ENCODE peak calls at places on chromosomes 4 and X, in seven cellular contexts. B, U, P, O, R, D and W are unnamed samples.
A peak's percentile ranks its signal among the peaks of the same experiment; 100 is the strongest.

GRCh38 chr4:153497091-153497531 is 31.0 kb downstream of the TMEM131L start:
- DNase-seq in B (peak; percentile 64), U (peak; percentile 46), P (no peak), O (no peak), R (peak; percentile 42), D (no peak), W (no peak)

GRCh38 chrX:6226646-6227444 is 1.8 kb downstream of the NLGN4X start:
- DNase-seq in B (no peak), U (no peak), P (no peak), O (no peak), R (peak; percentile 18), D (peak; percentile 33), W (peak; percentile 48)

GRCh38 chr4:152033621-152034020 is 272.8 kb upstream of the GATB start:
- DNase-seq in B (no peak), U (peak; percentile 44), P (no peak), O (no peak), R (no peak), D (no peak), W (no peak)

GRCh38 chrX:133435544-133436124 is 20.3 kb upstream of the GPC4 start:
- DNase-seq in B (no peak), U (no peak), P (no peak), O (no peak), R (no peak), D (peak; percentile 19), W (peak; percentile 37)

GRCh38 chrX:139932901-139933796 is at the start of gene ATP11C:
- DNase-seq in B (peak; percentile 80), U (peak; percentile 87), P (peak; percentile 47), O (peak; percentile 75), R (peak; percentile 87), D (peak; percentile 78), W (peak; percentile 88)

GRCh38 chr4:7815562-7815961 is 124.1 kb downstream of the AFAP1 start:
- DNase-seq in B (no peak), U (peak; percentile 91), P (no peak), O (no peak), R (no peak), D (no peak), W (no peak)

GRCh38 chr4:76987153-76987562 is 37.6 kb downstream of the SEPTIN11 start:
- DNase-seq in B (no peak), U (peak; percentile 96), P (no peak), O (no peak), R (peak; percentile 46), D (peak; percentile 69), W (no peak)

GRCh38 chr4:186891859-186892486 is 168.3 kb upstream of the FAT1 start:
- DNase-seq in B (no peak), U (no peak), P (no peak), O (no peak), R (no peak), D (no peak), W (no peak)

GRCh38 chr4:40918330-40918729 is 168.6 kb downstream of the NSUN7 start:
- DNase-seq in B (peak; percentile 65), U (peak; percentile 88), P (no peak), O (no peak), R (peak; percentile 52), D (no peak), W (no peak)

GRCh38 chrX:13266641-13267420 is 53.0 kb downstream of the ATXN3L start:
- DNase-seq in B (peak; percentile 21), U (peak; percentile 46), P (no peak), O (no peak), R (no peak), D (peak; percentile 7), W (peak; percentile 93)

GRCh38 chrX:72314242-72314641 is 8.5 kb upstream of the CITED1 start:
- DNase-seq in B (no peak), U (no peak), P (no peak), O (no peak), R (no peak), D (no peak), W (no peak)

GRCh38 chr4:161247831-161248230 is 916.0 kb downstream of the FSTL5 start:
- DNase-seq in B (peak; percentile 35), U (no peak), P (no peak), O (no peak), R (no peak), D (no peak), W (no peak)

GRCh38 chr4:99759346-99759984 is 57.2 kb upstream of the DAPP1 start:
- DNase-seq in B (no peak), U (no peak), P (no peak), O (no peak), R (no peak), D (peak; percentile 5), W (no peak)

GRCh38 chr4:83010522-83011318 is at the start of gene LIN54:
- DNase-seq in B (peak; percentile 37), U (peak; percentile 87), P (peak; percentile 27), O (peak; percentile 78), R (peak; percentile 84), D (peak; percentile 73), W (peak; percentile 82)

GRCh38 chrX:18995216-18995615 is 11.3 kb upstream of the PHKA2 start:
- DNase-seq in B (peak; percentile 75), U (peak; percentile 72), P (no peak), O (no peak), R (no peak), D (no peak), W (no peak)

GRCh38 chr4:23999714-24000113 is 109.9 kb upstream of the PPARGC1A start:
- DNase-seq in B (peak; percentile 7), U (peak; percentile 23), P (no peak), O (no peak), R (no peak), D (no peak), W (no peak)

GRCh38 chr4:617644-618330 is 7.6 kb upstream of the PDE6B start:
- DNase-seq in B (peak; percentile 68), U (no peak), P (no peak), O (no peak), R (peak; percentile 45), D (peak; percentile 65), W (no peak)

GRCh38 chr4:154444958-154445357 is 46.6 kb downstream of the DCHS2 start:
- DNase-seq in B (no peak), U (no peak), P (no peak), O (no peak), R (no peak), D (no peak), W (no peak)

GRCh38 chrX:9670136-9670905 is 95.3 kb downstream of the GPR143 start:
- DNase-seq in B (no peak), U (peak; percentile 13), P (no peak), O (no peak), R (no peak), D (no peak), W (no peak)

GRCh38 chrX:68936608-68937007 is 107.8 kb downstream of the EFNB1 start:
- DNase-seq in B (peak; percentile 78), U (peak; percentile 92), P (no peak), O (no peak), R (peak; percentile 44), D (no peak), W (no peak)

GRCh38 chr4:150336676-150337412 is 245.1 kb upstream of the MAB21L2 start:
- DNase-seq in B (no peak), U (no peak), P (no peak), O (no peak), R (no peak), D (no peak), W (no peak)

GRCh38 chr4:173538903-173539445 is 8.9 kb upstream of the HAND2 start:
- DNase-seq in B (no peak), U (peak; percentile 50), P (no peak), O (no peak), R (no peak), D (peak; percentile 16), W (no peak)
- TF ChIP-seq EZH2 in B (no peak), U (no peak), P (no peak), O (no peak), R (no peak), D (peak; percentile 75), W (no peak)

GRCh38 chrX:110851780-110852179 is 56.2 kb upstream of the CHRDL1 start:
- DNase-seq in B (peak; percentile 19), U (peak; percentile 66), P (no peak), O (peak; percentile 56), R (peak; percentile 27), D (no peak), W (no peak)

GRCh38 chrX:110852180-110852579 is 56.6 kb upstream of the CHRDL1 start:
- DNase-seq in B (peak; percentile 20), U (peak; percentile 55), P (no peak), O (peak; percentile 46), R (peak; percentile 19), D (peak; percentile 37), W (peak; percentile 40)

GRCh38 chrX:110846071-110846470 is 50.5 kb upstream of the CHRDL1 start:
- DNase-seq in B (no peak), U (no peak), P (no peak), O (no peak), R (no peak), D (no peak), W (no peak)

DNA sequence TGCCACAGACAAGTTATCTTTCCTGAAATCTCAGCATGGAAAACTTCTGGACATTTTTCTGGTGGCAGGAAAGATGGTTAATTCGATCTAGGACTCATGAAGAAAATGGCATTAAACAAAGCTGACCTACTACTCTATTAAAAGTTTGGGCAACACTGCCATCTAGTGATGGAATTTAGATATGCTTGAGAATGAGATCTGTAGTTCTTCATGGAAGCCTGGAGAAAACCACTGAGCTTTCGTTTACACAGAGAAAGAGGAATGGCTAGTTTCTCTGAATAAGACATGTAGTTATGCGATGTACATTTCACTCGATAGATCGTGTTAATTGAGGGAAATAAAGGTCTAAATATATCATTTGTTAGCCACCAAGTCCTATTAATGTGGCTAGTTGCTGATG is 51.7 kb upstream of the CHRDL1 start:
- DNase-seq in B (peak; percentile 78), U (peak; percentile 55), P (peak; percentile 37), O (peak; percentile 80), R (peak; percentile 75), D (peak; percentile 68), W (peak; percentile 77)
- TF ChIP-seq EZH2phosphoT487 in B (no peak), U (no peak), P (no peak), O (no peak), R (no peak), D (no peak), W (no peak)

DNA sequence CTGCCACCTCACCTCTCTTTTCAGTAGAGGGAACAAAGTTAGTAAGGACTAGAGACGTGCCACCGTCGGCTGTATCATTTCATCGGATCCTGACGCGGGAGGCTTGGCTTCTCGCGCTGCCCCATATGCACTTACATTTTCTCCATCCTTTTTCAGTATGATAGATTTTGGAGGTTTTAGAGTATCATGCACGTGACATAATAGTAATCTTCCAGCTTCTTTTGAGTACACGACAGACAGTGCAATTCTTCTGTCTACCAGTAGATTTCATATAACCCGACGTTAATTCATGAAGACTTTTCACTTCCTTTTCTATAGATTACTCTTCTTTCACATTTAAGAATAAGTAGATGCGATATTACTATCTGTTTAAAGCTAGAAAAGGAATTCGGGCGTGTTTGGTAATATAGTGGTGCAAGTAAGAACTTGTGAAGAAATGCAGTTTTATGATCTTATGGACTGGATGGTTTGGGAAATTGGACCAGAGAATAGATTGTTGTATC is 995 bp downstream of the CDS1 start:
- DNase-seq in B (no peak), U (peak; percentile 37), P (no peak), O (peak; percentile 36), R (no peak), D (no peak), W (no peak)
- TF ChIP-seq EZH2 in B (no peak), U (peak; percentile 99), P (no peak), O (no peak), R (no peak), D (no peak), W (peak; percentile 85)

GRCh38 chr4:176319704-176320339 is at the start of gene SPCS3:
- DNase-seq in B (peak; percentile 95), U (peak; percentile 99), P (peak; percentile 80), O (peak; percentile 98), R (peak; percentile 99), D (peak; percentile 97), W (peak; percentile 99)
- TF ChIP-seq EZH2phosphoT487 in B (no peak), U (no peak), P (no peak), O (no peak), R (no peak), D (no peak), W (peak; percentile 15)

GRCh38 chr4:32219306-32220075 is 1499.3 kb downstream of the PCDH7 start:
- DNase-seq in B (peak; percentile 2), U (no peak), P (no peak), O (no peak), R (no peak), D (no peak), W (no peak)
- TF ChIP-seq EZH2 in B (no peak), U (no peak), P (no peak), O (no peak), R (no peak), D (no peak), W (no peak)